ENCODE peak calls at places on chromosomes 2 and 18, in six cellular contexts. One of them, this sample, is unnamed.
A peak's percentile ranks its signal among the peaks of the same experiment; 100 is the strongest.

GRCh38 chr2:138948070-138948539 is 167.9 kb upstream of the NXPH2 start:
- DNase-seq in cardiac muscle cell: no peak
- DNase-seq in effector memory CD4-positive, alpha-beta T cell: no peak
- DNase-seq in fibroblast of lung: peak; percentile 64
- DNase-seq in spleen: no peak
- DNase-seq in adrenal gland: peak; percentile 26
- DNase-seq in this sample: peak; percentile 46

GRCh38 chr18:56374005-56374655 is 264.3 kb downstream of the TXNL1 start:
- DNase-seq in cardiac muscle cell: no peak
- DNase-seq in effector memory CD4-positive, alpha-beta T cell: no peak
- DNase-seq in fibroblast of lung: peak; percentile 34
- DNase-seq in spleen: no peak
- DNase-seq in adrenal gland: no peak
- DNase-seq in this sample: no peak

GRCh38 chr2:42602218-42602936 is 33.9 kb downstream of the MTA3 start:
- DNase-seq in cardiac muscle cell: no peak
- DNase-seq in effector memory CD4-positive, alpha-beta T cell: no peak
- DNase-seq in fibroblast of lung: no peak
- DNase-seq in spleen: no peak
- DNase-seq in adrenal gland: no peak
- DNase-seq in this sample: peak; percentile 31

GRCh38 chr2:71852141-71852711 is 295.4 kb downstream of the CYP26B1 start:
- DNase-seq in cardiac muscle cell: no peak
- DNase-seq in effector memory CD4-positive, alpha-beta T cell: no peak
- DNase-seq in fibroblast of lung: no peak
- DNase-seq in spleen: no peak
- DNase-seq in adrenal gland: no peak
- DNase-seq in this sample: no peak

GRCh38 chr2:71696381-71696780 is 243.0 kb downstream of the DYSF start:
- DNase-seq in cardiac muscle cell: no peak
- DNase-seq in effector memory CD4-positive, alpha-beta T cell: no peak
- DNase-seq in fibroblast of lung: no peak
- DNase-seq in spleen: peak; percentile 47
- DNase-seq in adrenal gland: no peak
- DNase-seq in this sample: no peak

GRCh38 chr18:76265375-76266225 is 229.4 kb downstream of the ZNF516 start:
- DNase-seq in cardiac muscle cell: no peak
- DNase-seq in effector memory CD4-positive, alpha-beta T cell: no peak
- DNase-seq in fibroblast of lung: peak; percentile 71
- DNase-seq in spleen: no peak
- DNase-seq in adrenal gland: no peak
- DNase-seq in this sample: no peak

GRCh38 chr2:191051825-191052778 is 38.1 kb upstream of the STAT1 start:
- DNase-seq in cardiac muscle cell: peak; percentile 61
- DNase-seq in effector memory CD4-positive, alpha-beta T cell: no peak
- DNase-seq in fibroblast of lung: peak; percentile 71
- DNase-seq in spleen: no peak
- DNase-seq in adrenal gland: no peak
- DNase-seq in this sample: no peak

GRCh38 chr2:173860082-173860481 is 105.1 kb downstream of the SP3 start:
- DNase-seq in cardiac muscle cell: no peak
- DNase-seq in effector memory CD4-positive, alpha-beta T cell: no peak
- DNase-seq in fibroblast of lung: no peak
- DNase-seq in spleen: no peak
- DNase-seq in adrenal gland: no peak
- DNase-seq in this sample: no peak

GRCh38 chr2:172642301-172643020 is 86.6 kb downstream of the PDK1 start:
- DNase-seq in cardiac muscle cell: no peak
- DNase-seq in effector memory CD4-positive, alpha-beta T cell: no peak
- DNase-seq in fibroblast of lung: no peak
- DNase-seq in spleen: no peak
- DNase-seq in adrenal gland: no peak
- DNase-seq in this sample: no peak

GRCh38 chr18:39946623-39947061 is 2008.4 kb upstream of the PIK3C3 start:
- DNase-seq in cardiac muscle cell: no peak
- DNase-seq in effector memory CD4-positive, alpha-beta T cell: no peak
- DNase-seq in fibroblast of lung: peak; percentile 82
- DNase-seq in spleen: no peak
- DNase-seq in adrenal gland: no peak
- DNase-seq in this sample: no peak

GRCh38 chr2:240277807-240278522 is 137.5 kb upstream of the OTOS start:
- DNase-seq in cardiac muscle cell: no peak
- DNase-seq in effector memory CD4-positive, alpha-beta T cell: no peak
- DNase-seq in fibroblast of lung: no peak
- DNase-seq in spleen: no peak
- DNase-seq in adrenal gland: no peak
- DNase-seq in this sample: no peak

GRCh38 chr2:65481961-65482360 is 49.6 kb upstream of the SPRED2 start:
- DNase-seq in cardiac muscle cell: no peak
- DNase-seq in effector memory CD4-positive, alpha-beta T cell: no peak
- DNase-seq in fibroblast of lung: no peak
- DNase-seq in spleen: no peak
- DNase-seq in adrenal gland: no peak
- DNase-seq in this sample: no peak

GRCh38 chr2:27989149-27989548 is 98.6 kb downstream of the BABAM2 start:
- DNase-seq in cardiac muscle cell: no peak
- DNase-seq in effector memory CD4-positive, alpha-beta T cell: no peak
- DNase-seq in fibroblast of lung: no peak
- DNase-seq in spleen: no peak
- DNase-seq in adrenal gland: no peak
- DNase-seq in this sample: no peak

GRCh38 chr2:239249781-239250180 is 151.0 kb downstream of the HDAC4 start:
- DNase-seq in cardiac muscle cell: no peak
- DNase-seq in effector memory CD4-positive, alpha-beta T cell: no peak
- DNase-seq in fibroblast of lung: peak; percentile 89
- DNase-seq in spleen: peak; percentile 87
- DNase-seq in adrenal gland: peak; percentile 51
- DNase-seq in this sample: peak; percentile 93

GRCh38 chr2:100106460-100106859 is 35.9 kb downstream of the AFF3 start:
- DNase-seq in cardiac muscle cell: peak; percentile 14
- DNase-seq in effector memory CD4-positive, alpha-beta T cell: no peak
- DNase-seq in fibroblast of lung: peak; percentile 29
- DNase-seq in spleen: no peak
- DNase-seq in adrenal gland: no peak
- DNase-seq in this sample: no peak

GRCh38 chr18:9808530-9809241 is 77.1 kb upstream of the TXNDC2 start:
- DNase-seq in cardiac muscle cell: peak; percentile 11
- DNase-seq in effector memory CD4-positive, alpha-beta T cell: no peak
- DNase-seq in fibroblast of lung: peak; percentile 17
- DNase-seq in spleen: no peak
- DNase-seq in adrenal gland: no peak
- DNase-seq in this sample: peak; percentile 55

GRCh38 chr18:9304388-9305070 is 30.0 kb upstream of the TWSG1 start:
- DNase-seq in cardiac muscle cell: no peak
- DNase-seq in effector memory CD4-positive, alpha-beta T cell: no peak
- DNase-seq in fibroblast of lung: no peak
- DNase-seq in spleen: no peak
- DNase-seq in adrenal gland: no peak
- DNase-seq in this sample: no peak

GRCh38 chr2:38076710-38077430 is 919 bp upstream of the CYP1B1 start:
- DNase-seq in cardiac muscle cell: peak; percentile 74
- DNase-seq in effector memory CD4-positive, alpha-beta T cell: no peak
- DNase-seq in fibroblast of lung: peak; percentile 92
- DNase-seq in spleen: peak; percentile 88
- DNase-seq in adrenal gland: peak; percentile 81
- DNase-seq in this sample: no peak

GRCh38 chr2:191627518-191627917 is 50.4 kb upstream of the NABP1 start:
- DNase-seq in cardiac muscle cell: no peak
- DNase-seq in effector memory CD4-positive, alpha-beta T cell: no peak
- DNase-seq in fibroblast of lung: no peak
- DNase-seq in spleen: no peak
- DNase-seq in adrenal gland: no peak
- DNase-seq in this sample: no peak

GRCh38 chr2:219912530-219912929 is 285.1 kb downstream of the SLC4A3 start:
- DNase-seq in cardiac muscle cell: peak; percentile 28
- DNase-seq in effector memory CD4-positive, alpha-beta T cell: no peak
- DNase-seq in fibroblast of lung: peak; percentile 59
- DNase-seq in spleen: no peak
- DNase-seq in adrenal gland: no peak
- DNase-seq in this sample: no peak

GRCh38 chr2:69945447-69945846 is 16.0 kb downstream of the ASPRV1 start:
- DNase-seq in cardiac muscle cell: no peak
- DNase-seq in effector memory CD4-positive, alpha-beta T cell: no peak
- DNase-seq in fibroblast of lung: no peak
- DNase-seq in spleen: peak; percentile 89
- DNase-seq in adrenal gland: no peak
- DNase-seq in this sample: no peak

GRCh38 chr2:112229365-112229764 is 25.5 kb downstream of the ZC3H8 start:
- DNase-seq in cardiac muscle cell: no peak
- DNase-seq in effector memory CD4-positive, alpha-beta T cell: no peak
- DNase-seq in fibroblast of lung: peak; percentile 76
- DNase-seq in spleen: no peak
- DNase-seq in adrenal gland: no peak
- DNase-seq in this sample: peak; percentile 46

GRCh38 chr2:36800381-36800780 is 103.9 kb downstream of the VIT start:
- DNase-seq in cardiac muscle cell: no peak
- DNase-seq in effector memory CD4-positive, alpha-beta T cell: no peak
- DNase-seq in fibroblast of lung: no peak
- DNase-seq in spleen: no peak
- DNase-seq in adrenal gland: no peak
- DNase-seq in this sample: no peak

GRCh38 chr18:63346031-63346430 is 21.0 kb downstream of the KDSR start:
- DNase-seq in cardiac muscle cell: no peak
- DNase-seq in effector memory CD4-positive, alpha-beta T cell: no peak
- DNase-seq in fibroblast of lung: no peak
- DNase-seq in spleen: no peak
- DNase-seq in adrenal gland: no peak
- DNase-seq in this sample: no peak

GRCh38 chr2:85768713-85769112 is 14.9 kb downstream of the ATOH8 start:
- DNase-seq in cardiac muscle cell: peak; percentile 75
- DNase-seq in effector memory CD4-positive, alpha-beta T cell: no peak
- DNase-seq in fibroblast of lung: no peak
- DNase-seq in spleen: no peak
- DNase-seq in adrenal gland: peak; percentile 52
- DNase-seq in this sample: peak; percentile 85

GRCh38 chr2:134217924-134218323 is 35.9 kb upstream of the MGAT5 start:
- DNase-seq in cardiac muscle cell: no peak
- DNase-seq in effector memory CD4-positive, alpha-beta T cell: no peak
- DNase-seq in fibroblast of lung: no peak
- DNase-seq in spleen: no peak
- DNase-seq in adrenal gland: no peak
- DNase-seq in this sample: no peak

GRCh38 chr2:43846140-43846793 is 7.5 kb downstream of the ABCG8 start:
- DNase-seq in cardiac muscle cell: no peak
- DNase-seq in effector memory CD4-positive, alpha-beta T cell: no peak
- DNase-seq in fibroblast of lung: no peak
- DNase-seq in spleen: peak; percentile 48
- DNase-seq in adrenal gland: no peak
- DNase-seq in this sample: no peak

GRCh38 chr18:69987870-69988269 is 40.2 kb upstream of the CD226 start:
- DNase-seq in cardiac muscle cell: no peak
- DNase-seq in effector memory CD4-positive, alpha-beta T cell: no peak
- DNase-seq in fibroblast of lung: no peak
- DNase-seq in spleen: no peak
- DNase-seq in adrenal gland: no peak
- DNase-seq in this sample: no peak
- H3K27me3 ChIP-seq in cardiac muscle cell: no peaks in the 10 kb centered on the region
- H3K27me3 ChIP-seq in effector memory CD4-positive, alpha-beta T cell: no peaks in the 10 kb centered on the region
- H3K27me3 ChIP-seq in fibroblast of lung: no peaks in the 10 kb centered on the region
- H3K27me3 ChIP-seq in spleen: no peaks in the 10 kb centered on the region
- H3K27me3 ChIP-seq in adrenal gland: no peaks in the 10 kb centered on the region
- H3K27me3 ChIP-seq in this sample: no peaks in the 10 kb centered on the region

DNA sequence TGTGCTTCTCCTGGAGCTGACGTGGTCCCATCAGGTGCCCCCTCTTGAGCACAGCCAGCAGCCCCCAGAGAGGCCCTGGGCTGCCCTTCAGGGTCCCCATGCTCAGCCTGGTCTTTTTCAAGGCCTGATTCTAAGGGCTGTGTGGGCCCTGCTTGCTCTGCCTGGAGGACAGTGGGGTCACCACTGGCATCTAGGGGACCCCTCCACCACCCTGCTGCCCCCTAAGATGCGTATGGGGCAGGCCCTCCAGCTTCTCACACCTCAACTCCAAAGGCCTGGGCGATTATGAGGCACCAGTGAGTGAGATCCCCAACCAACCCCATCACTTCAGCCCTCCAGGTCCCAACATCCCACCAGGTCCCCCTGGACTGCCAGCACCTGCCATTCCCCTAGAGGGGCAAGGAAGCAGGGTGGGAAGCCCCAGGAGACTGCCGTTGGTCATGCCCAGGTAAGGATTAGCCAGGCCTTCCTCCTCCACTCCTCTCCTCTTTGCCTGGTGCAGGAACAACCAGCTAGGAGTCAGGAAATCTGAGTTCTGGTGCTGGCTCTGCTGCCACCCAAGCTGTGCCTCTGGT is 114.4 kb downstream of the SMAD7 start:
- DNase-seq in cardiac muscle cell: no peak
- DNase-seq in effector memory CD4-positive, alpha-beta T cell: no peak
- DNase-seq in fibroblast of lung: no peak
- DNase-seq in spleen: peak; percentile 66
- DNase-seq in adrenal gland: no peak
- DNase-seq in this sample: no peak
- H3K4me1 ChIP-seq in cardiac muscle cell: peaks cover 50% of the 10 kb centered on the region
- H3K4me1 ChIP-seq in effector memory CD4-positive, alpha-beta T cell: peaks cover 93% of the 10 kb centered on the region
- H3K4me1 ChIP-seq in fibroblast of lung: peaks cover 24% of the 10 kb centered on the region
- H3K4me1 ChIP-seq in spleen: peaks cover 29% of the 10 kb centered on the region
- H3K4me1 ChIP-seq in adrenal gland: peaks cover 59% of the 10 kb centered on the region
- H3K4me1 ChIP-seq in this sample: peaks cover 19% of the 10 kb centered on the region

DNA sequence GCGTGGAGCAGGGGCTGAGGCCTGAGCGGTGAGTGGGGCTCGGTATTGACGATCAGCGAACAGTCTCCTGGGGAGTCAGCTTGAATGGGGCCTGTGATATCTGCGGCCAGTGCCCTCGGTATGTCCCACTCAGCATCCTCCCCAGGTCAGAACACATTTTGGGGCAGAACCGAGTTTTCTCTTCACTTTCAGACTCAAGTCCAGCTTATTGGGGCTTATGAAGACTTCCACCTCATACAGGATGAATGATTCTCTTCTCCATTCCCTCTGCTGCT is 82.6 kb downstream of the RRM2 start:
- DNase-seq in cardiac muscle cell: no peak
- DNase-seq in effector memory CD4-positive, alpha-beta T cell: no peak
- DNase-seq in fibroblast of lung: no peak
- DNase-seq in spleen: peak; percentile 15
- DNase-seq in adrenal gland: no peak
- DNase-seq in this sample: no peak
- H3K27ac ChIP-seq in cardiac muscle cell: no peak overlapping the region
- H3K27ac ChIP-seq in effector memory CD4-positive, alpha-beta T cell: no peak overlapping the region
- H3K27ac ChIP-seq in fibroblast of lung: no peak overlapping the region
- H3K27ac ChIP-seq in spleen: no peak overlapping the region
- H3K27ac ChIP-seq in adrenal gland: no peak overlapping the region
- H3K27ac ChIP-seq in this sample: no peak overlapping the region

GRCh38 chr18:78949216-78949615 is 30.4 kb upstream of the SALL3 start:
- DNase-seq in cardiac muscle cell: no peak
- DNase-seq in effector memory CD4-positive, alpha-beta T cell: no peak
- DNase-seq in fibroblast of lung: no peak
- DNase-seq in spleen: no peak
- DNase-seq in adrenal gland: no peak
- DNase-seq in this sample: no peak

GRCh38 chr18:78947291-78947690 is 32.3 kb upstream of the SALL3 start:
- DNase-seq in cardiac muscle cell: no peak
- DNase-seq in effector memory CD4-positive, alpha-beta T cell: no peak
- DNase-seq in fibroblast of lung: no peak
- DNase-seq in spleen: no peak
- DNase-seq in adrenal gland: no peak
- DNase-seq in this sample: no peak

GRCh38 chr18:78950386-78950785 is 29.2 kb upstream of the SALL3 start:
- DNase-seq in cardiac muscle cell: no peak
- DNase-seq in effector memory CD4-positive, alpha-beta T cell: no peak
- DNase-seq in fibroblast of lung: no peak
- DNase-seq in spleen: no peak
- DNase-seq in adrenal gland: no peak
- DNase-seq in this sample: no peak

GRCh38 chr18:78948221-78948620 is 31.4 kb upstream of the SALL3 start:
- DNase-seq in cardiac muscle cell: no peak
- DNase-seq in effector memory CD4-positive, alpha-beta T cell: no peak
- DNase-seq in fibroblast of lung: no peak
- DNase-seq in spleen: no peak
- DNase-seq in adrenal gland: no peak
- DNase-seq in this sample: no peak

GRCh38 chr18:78948707-78949106 is 30.9 kb upstream of the SALL3 start:
- DNase-seq in cardiac muscle cell: no peak
- DNase-seq in effector memory CD4-positive, alpha-beta T cell: no peak
- DNase-seq in fibroblast of lung: no peak
- DNase-seq in spleen: no peak
- DNase-seq in adrenal gland: no peak
- DNase-seq in this sample: no peak
- H3K27me3 ChIP-seq in cardiac muscle cell: peaks cover 3% of the 10 kb centered on the region
- H3K27me3 ChIP-seq in effector memory CD4-positive, alpha-beta T cell: no peaks in the 10 kb centered on the region
- H3K27me3 ChIP-seq in fibroblast of lung: no peaks in the 10 kb centered on the region
- H3K27me3 ChIP-seq in spleen: peaks cover 24% of the 10 kb centered on the region
- H3K27me3 ChIP-seq in adrenal gland: peaks cover 9% of the 10 kb centered on the region
- H3K27me3 ChIP-seq in this sample: no peaks in the 10 kb centered on the region